ENCODE peak calls at places on chromosomes 12 and 14, in four cellular contexts. One of them, this sample, is unnamed. For H3K4me1, the result is how much of the 10 kb centered on the place peaks cover.

GRCh38 chr12:125140239-125140917 is 75.1 kb downstream of the AACS start:
- DNase-seq in HepG2: no peak
- DNase-seq in H1: no peak
- DNase-seq in GM12878: no peak
- DNase-seq in this sample: no peak

GRCh38 chr12:3611853-3612703 is 121.1 kb downstream of the PRMT8 start:
- DNase-seq in HepG2: no peak
- DNase-seq in GM12878: no peak
- DNase-seq in H1: no peak
- DNase-seq in this sample: no peak

GRCh38 chr12:64780531-64781373 is 21.5 kb upstream of the GNS start:
- DNase-seq in GM12878: no peak
- DNase-seq in H1: no peak
- DNase-seq in HepG2: no peak
- DNase-seq in this sample: no peak

GRCh38 chr14:75429562-75429961 is 1.7 kb downstream of the JDP2 start:
- DNase-seq in H1: no peak
- DNase-seq in HepG2: no peak
- DNase-seq in GM12878: no peak
- DNase-seq in this sample: no peak

GRCh38 chr12:1865284-1865866 is 45.0 kb downstream of the LRTM2 start:
- DNase-seq in GM12878: no peak
- DNase-seq in HepG2: no peak
- DNase-seq in H1: no peak
- DNase-seq in this sample: no peak

GRCh38 chr14:99637624-99638023 is 7.3 kb upstream of the HHIPL1 start:
- DNase-seq in GM12878: no peak
- DNase-seq in H1: no peak
- DNase-seq in HepG2: no peak
- DNase-seq in this sample: no peak

GRCh38 chr14:85426068-85426935 is 103.6 kb upstream of the FLRT2 start:
- DNase-seq in HepG2: no peak
- DNase-seq in H1: no peak
- DNase-seq in GM12878: no peak
- DNase-seq in this sample: no peak

GRCh38 chr12:26274441-26275312 is 79.3 kb downstream of the SSPN start:
- DNase-seq in HepG2: peak
- DNase-seq in GM12878: peak
- DNase-seq in H1: peak
- DNase-seq in this sample: peak

GRCh38 chr14:72810201-72810600 is 83.7 kb downstream of the DPF3 start:
- DNase-seq in GM12878: no peak
- DNase-seq in HepG2: no peak
- DNase-seq in H1: no peak
- DNase-seq in this sample: no peak

GRCh38 chr12:13799574-13799973 is 181.8 kb downstream of the GRIN2B start:
- DNase-seq in GM12878: no peak
- DNase-seq in H1: peak
- DNase-seq in HepG2: no peak
- DNase-seq in this sample: peak

GRCh38 chr14:51744372-51745150 is 92.9 kb downstream of the FRMD6 start:
- DNase-seq in HepG2: no peak
- DNase-seq in H1: no peak
- DNase-seq in GM12878: no peak
- DNase-seq in this sample: no peak

GRCh38 chr12:112130461-112130998 is 5.2 kb downstream of the TRAFD1 start:
- DNase-seq in HepG2: no peak
- DNase-seq in H1: no peak
- DNase-seq in GM12878: peak
- DNase-seq in this sample: no peak

GRCh38 chr12:28966049-28966778 is 182.9 kb upstream of the FAR2 start:
- DNase-seq in H1: no peak
- DNase-seq in HepG2: no peak
- DNase-seq in GM12878: no peak
- DNase-seq in this sample: no peak

GRCh38 chr12:119613319-119613936 is 19.9 kb downstream of the TMEM233 start:
- DNase-seq in H1: no peak
- DNase-seq in HepG2: peak
- DNase-seq in GM12878: no peak
- DNase-seq in this sample: no peak

GRCh38 chr14:69325646-69326265 is 65.8 kb downstream of the GALNT16 start:
- DNase-seq in HepG2: no peak
- DNase-seq in GM12878: no peak
- DNase-seq in H1: no peak
- DNase-seq in this sample: no peak

GRCh38 chr12:80690513-80690912 is 16.9 kb upstream of the MYF6 start:
- DNase-seq in GM12878: no peak
- DNase-seq in HepG2: no peak
- DNase-seq in H1: no peak
- DNase-seq in this sample: no peak

GRCh38 chr12:46108721-46109120 is 118.3 kb upstream of the SCAF11 start:
- DNase-seq in HepG2: no peak
- DNase-seq in H1: no peak
- DNase-seq in GM12878: peak
- DNase-seq in this sample: no peak

GRCh38 chr12:52087961-52088820 is 8.7 kb downstream of the SMIM41 start:
- DNase-seq in H1: no peak
- DNase-seq in GM12878: no peak
- DNase-seq in HepG2: no peak
- DNase-seq in this sample: no peak

GRCh38 chr12:38588618-38589309 is 272.2 kb downstream of the ALG10B start:
- DNase-seq in HepG2: no peak
- DNase-seq in GM12878: no peak
- DNase-seq in H1: no peak
- DNase-seq in this sample: no peak

GRCh38 chr14:30621354-30621953 is 665 bp upstream of the SCFD1 start:
- DNase-seq in H1: no peak
- DNase-seq in GM12878: no peak
- DNase-seq in HepG2: peak
- DNase-seq in this sample: no peak

GRCh38 chr12:1927751-1928351 is 9.4 kb upstream of the CACNA2D4 start:
- DNase-seq in GM12878: no peak
- DNase-seq in H1: no peak
- DNase-seq in HepG2: no peak
- DNase-seq in this sample: no peak

GRCh38 chr14:71721791-71722190 is 210.4 kb upstream of the RGS6 start:
- DNase-seq in GM12878: no peak
- DNase-seq in H1: no peak
- DNase-seq in HepG2: no peak
- DNase-seq in this sample: no peak

GRCh38 chr12:117473856-117474255 is 112.4 kb upstream of the NOS1 start:
- DNase-seq in GM12878: no peak
- DNase-seq in H1: no peak
- DNase-seq in HepG2: no peak
- DNase-seq in this sample: no peak

GRCh38 chr12:120249875-120250795 is 15.4 kb downstream of the PXN start:
- DNase-seq in HepG2: no peak
- DNase-seq in GM12878: no peak
- DNase-seq in H1: no peak
- DNase-seq in this sample: no peak

GRCh38 chr12:27206801-27207502 is 37.1 kb upstream of the STK38L start:
- DNase-seq in H1: no peak
- DNase-seq in GM12878: no peak
- DNase-seq in HepG2: no peak
- DNase-seq in this sample: no peak

GRCh38 chr12:117361312-117361670 is at the start of gene NOS1:
- DNase-seq in HepG2: no peak
- DNase-seq in H1: no peak
- DNase-seq in GM12878: no peak
- DNase-seq in this sample: no peak

GRCh38 chr12:90036641-90037040 is 328.0 kb upstream of the ATP2B1 start:
- DNase-seq in HepG2: no peak
- DNase-seq in GM12878: no peak
- DNase-seq in H1: no peak
- DNase-seq in this sample: no peak

GRCh38 chr14:60485600-60486251 is at the start of gene C14orf39:
- DNase-seq in H1: no peak
- DNase-seq in GM12878: no peak
- DNase-seq in HepG2: no peak
- DNase-seq in this sample: no peak

GRCh38 chr12:45909041-45909713 is 81.2 kb downstream of the SCAF11 start:
- DNase-seq in GM12878: no peak
- DNase-seq in H1: no peak
- DNase-seq in HepG2: no peak
- DNase-seq in this sample: no peak

GRCh38 chr12:12922191-12922616 is 29.8 kb downstream of the GPRC5D start:
- DNase-seq in HepG2: no peak
- DNase-seq in H1: no peak
- DNase-seq in GM12878: no peak
- DNase-seq in this sample: no peak

GRCh38 chr12:103571286-103571685 is 15.8 kb upstream of the STAB2 start:
- DNase-seq in GM12878: no peak
- DNase-seq in HepG2: peak
- DNase-seq in H1: no peak
- DNase-seq in this sample: peak

GRCh38 chr14:105013150-105013787 is 7.6 kb downstream of the CDCA4 start:
- DNase-seq in GM12878: no peak
- DNase-seq in HepG2: no peak
- DNase-seq in H1: no peak
- DNase-seq in this sample: no peak

GRCh38 chr14:101064121-101064661 is 160.7 kb upstream of the RTL1 start:
- DNase-seq in HepG2: no peak
- DNase-seq in H1: no peak
- DNase-seq in GM12878: no peak
- DNase-seq in this sample: no peak

GRCh38 chr12:113837059-113837458 is 129.1 kb downstream of the RBM19 start:
- DNase-seq in HepG2: no peak
- DNase-seq in GM12878: no peak
- DNase-seq in H1: no peak
- DNase-seq in this sample: no peak

GRCh38 chr12:65500121-65500846 is 221.8 kb downstream of the MSRB3 start:
- DNase-seq in GM12878: no peak
- DNase-seq in HepG2: no peak
- DNase-seq in H1: no peak
- DNase-seq in this sample: no peak

GRCh38 chr12:18139989-18140596 is 50.1 kb upstream of the RERGL start:
- DNase-seq in H1: no peak
- DNase-seq in GM12878: no peak
- DNase-seq in HepG2: peak
- DNase-seq in this sample: peak
- TF ChIP-seq ZNF274 in H1: no peak
- TF ChIP-seq ZNF274 in GM12878: no peak
- TF ChIP-seq ZNF274 in HepG2: no peak
- TF ChIP-seq ZNF274 in this sample: no peak

GRCh38 chr12:91331371-91331770 is 148.8 kb upstream of the DCN start:
- DNase-seq in H1: no peak
- DNase-seq in GM12878: no peak
- DNase-seq in HepG2: no peak
- DNase-seq in this sample: no peak
- H3K4me1 ChIP-seq in H1: under half
- H3K4me1 ChIP-seq in GM12878: under half
- H3K4me1 ChIP-seq in HepG2: under half
- H3K4me1 ChIP-seq in this sample: under half

GRCh38 chr12:123038966-123039365 is 58.5 kb downstream of the ARL6IP4 start:
- DNase-seq in GM12878: no peak
- DNase-seq in H1: no peak
- DNase-seq in HepG2: no peak
- DNase-seq in this sample: no peak
- TF ChIP-seq SUZ12 in GM12878: no peak
- TF ChIP-seq SUZ12 in H1: no peak
- TF ChIP-seq SUZ12 in HepG2: no peak
- TF ChIP-seq SUZ12 in this sample: no peak

GRCh38 chr14:35342160-35343010 is 50.2 kb downstream of the PSMA6 start:
- DNase-seq in H1: no peak
- DNase-seq in HepG2: no peak
- DNase-seq in GM12878: no peak
- DNase-seq in this sample: no peak
- TF ChIP-seq ZNF274 in H1: no peak
- TF ChIP-seq ZNF274 in HepG2: peak
- TF ChIP-seq ZNF274 in GM12878: no peak
- TF ChIP-seq ZNF274 in this sample: no peak

GRCh38 chr12:132390287-132391076 is 61.1 kb upstream of the GALNT9 start:
- DNase-seq in HepG2: no peak
- DNase-seq in H1: no peak
- DNase-seq in GM12878: no peak
- DNase-seq in this sample: no peak
- H3K4me1 ChIP-seq in HepG2: under half
- H3K4me1 ChIP-seq in H1: under half
- H3K4me1 ChIP-seq in GM12878: under half
- H3K4me1 ChIP-seq in this sample: under half

GRCh38 chr12:130560321-130560720 is 155.8 kb downstream of the RIMBP2 start:
- DNase-seq in HepG2: no peak
- DNase-seq in H1: no peak
- DNase-seq in GM12878: no peak
- DNase-seq in this sample: no peak

GRCh38 chr12:130557201-130557600 is 158.9 kb downstream of the RIMBP2 start:
- DNase-seq in GM12878: no peak
- DNase-seq in H1: no peak
- DNase-seq in HepG2: no peak
- DNase-seq in this sample: no peak

GRCh38 chr12:130556486-130557055 is 159.5 kb downstream of the RIMBP2 start:
- DNase-seq in H1: no peak
- DNase-seq in GM12878: no peak
- DNase-seq in HepG2: no peak
- DNase-seq in this sample: no peak

GRCh38 chr12:130559806-130560205 is 156.3 kb downstream of the RIMBP2 start:
- DNase-seq in H1: no peak
- DNase-seq in GM12878: no peak
- DNase-seq in HepG2: peak
- DNase-seq in this sample: no peak

GRCh38 chr12:130557876-130558770 is 158.0 kb downstream of the RIMBP2 start:
- DNase-seq in GM12878: no peak
- DNase-seq in H1: no peak
- DNase-seq in HepG2: no peak
- DNase-seq in this sample: no peak
- TF ChIP-seq SUZ12 in GM12878: no peak
- TF ChIP-seq SUZ12 in H1: no peak
- TF ChIP-seq SUZ12 in HepG2: no peak
- TF ChIP-seq SUZ12 in this sample: no peak

DNA sequence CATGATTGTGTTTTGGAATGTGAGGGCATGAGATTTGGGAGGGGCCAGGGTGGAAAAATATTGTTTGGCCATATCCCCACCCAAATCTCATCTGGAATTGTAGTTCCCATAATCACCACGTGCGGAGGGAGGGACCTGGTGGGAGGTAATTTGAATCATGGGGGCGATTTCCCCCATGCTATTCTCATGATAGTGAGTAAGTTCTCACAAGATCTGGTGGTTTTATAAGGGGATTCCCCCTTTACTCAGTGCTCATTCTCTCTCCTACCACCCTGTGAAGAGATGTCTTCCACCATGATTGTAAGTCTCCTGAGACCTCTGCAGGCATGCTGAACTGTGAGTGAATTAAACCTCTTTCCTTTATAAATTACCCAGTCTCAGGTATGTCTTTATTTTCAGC is 15.7 kb downstream of the OR10P1 start:
- DNase-seq in GM12878: no peak
- DNase-seq in HepG2: no peak
- DNase-seq in H1: no peak
- DNase-seq in this sample: no peak
- TF ChIP-seq ZNF274 in GM12878: no peak
- TF ChIP-seq ZNF274 in HepG2: no peak
- TF ChIP-seq ZNF274 in H1: no peak
- TF ChIP-seq ZNF274 in this sample: no peak